ENCODE peak calls at places on chromosomes 16 and 17, in six cellular contexts. One of them, this sample, is unnamed. For H3K9me3, the result is how much of the 10 kb centered on the place peaks cover.

GRCh38 chr17:65888649-65889048 is 303.3 kb downstream of the CEP112 start:
- DNase-seq in HCT116: no peak
- DNase-seq in HepG2: no peak
- DNase-seq in H1: no peak
- DNase-seq in K562: no peak
- DNase-seq in GM12878: no peak
- DNase-seq in this sample: no peak

GRCh38 chr17:39706921-39707337 is 7.1 kb downstream of the ERBB2 start:
- DNase-seq in HepG2: no peak
- DNase-seq in K562: no peak
- DNase-seq in GM12878: no peak
- DNase-seq in H1: no peak
- DNase-seq in HCT116: no peak
- DNase-seq in this sample: no peak

GRCh38 chr17:14474591-14474990 is 173.7 kb downstream of the HS3ST3B1 start:
- DNase-seq in K562: no peak
- DNase-seq in HCT116: no peak
- DNase-seq in H1: no peak
- DNase-seq in HepG2: no peak
- DNase-seq in GM12878: no peak
- DNase-seq in this sample: no peak

GRCh38 chr17:77821114-77821513 is 137.4 kb upstream of the TNRC6C start:
- DNase-seq in HepG2: peak
- DNase-seq in H1: no peak
- DNase-seq in GM12878: no peak
- DNase-seq in K562: peak
- DNase-seq in HCT116: no peak
- DNase-seq in this sample: no peak

GRCh38 chr16:68503334-68503733 is 35.8 kb upstream of the ZFP90 start:
- DNase-seq in H1: no peak
- DNase-seq in HCT116: no peak
- DNase-seq in HepG2: no peak
- DNase-seq in GM12878: no peak
- DNase-seq in K562: no peak
- DNase-seq in this sample: no peak

GRCh38 chr17:12599185-12599920 is 66.3 kb upstream of the MYOCD start:
- DNase-seq in K562: no peak
- DNase-seq in HCT116: no peak
- DNase-seq in GM12878: no peak
- DNase-seq in HepG2: no peak
- DNase-seq in H1: no peak
- DNase-seq in this sample: no peak

GRCh38 chr17:69335018-69335417 is 8.1 kb upstream of the ABCA5 start:
- DNase-seq in HepG2: peak
- DNase-seq in K562: peak
- DNase-seq in HCT116: peak
- DNase-seq in H1: no peak
- DNase-seq in GM12878: no peak
- DNase-seq in this sample: no peak

GRCh38 chr17:30161601-30162000 is 45.0 kb downstream of the NSRP1 start:
- DNase-seq in K562: no peak
- DNase-seq in HepG2: no peak
- DNase-seq in HCT116: no peak
- DNase-seq in GM12878: no peak
- DNase-seq in H1: no peak
- DNase-seq in this sample: no peak

GRCh38 chr16:66512589-66513404 is 37.1 kb downstream of the TK2 start:
- DNase-seq in K562: no peak
- DNase-seq in GM12878: no peak
- DNase-seq in H1: no peak
- DNase-seq in HCT116: no peak
- DNase-seq in HepG2: peak
- DNase-seq in this sample: no peak

GRCh38 chr17:6823011-6823442 is 8.5 kb downstream of the TEKT1 start:
- DNase-seq in HCT116: no peak
- DNase-seq in HepG2: no peak
- DNase-seq in GM12878: no peak
- DNase-seq in H1: no peak
- DNase-seq in K562: no peak
- DNase-seq in this sample: no peak

GRCh38 chr17:44820631-44821196 is 9.4 kb downstream of the GJC1 start:
- DNase-seq in HepG2: peak
- DNase-seq in H1: no peak
- DNase-seq in GM12878: no peak
- DNase-seq in K562: no peak
- DNase-seq in HCT116: peak
- DNase-seq in this sample: no peak

GRCh38 chr17:38797828-38798227 is 1.5 kb downstream of the PIP4K2B start:
- DNase-seq in HepG2: no peak
- DNase-seq in H1: no peak
- DNase-seq in GM12878: no peak
- DNase-seq in HCT116: no peak
- DNase-seq in K562: no peak
- DNase-seq in this sample: no peak

GRCh38 chr17:5536831-5537230 is 47.5 kb downstream of the NLRP1 start:
- DNase-seq in K562: no peak
- DNase-seq in GM12878: no peak
- DNase-seq in HepG2: no peak
- DNase-seq in HCT116: no peak
- DNase-seq in H1: no peak
- DNase-seq in this sample: no peak

GRCh38 chr16:57732011-57732410 is 3.6 kb upstream of the KATNB1 start:
- DNase-seq in GM12878: no peak
- DNase-seq in HepG2: no peak
- DNase-seq in H1: no peak
- DNase-seq in HCT116: no peak
- DNase-seq in K562: no peak
- DNase-seq in this sample: no peak
- H3K9ac ChIP-seq in GM12878: no peak
- H3K9ac ChIP-seq in HepG2: no peak
- H3K9ac ChIP-seq in H1: no peak
- H3K9ac ChIP-seq in HCT116: no peak
- H3K9ac ChIP-seq in K562: no peak
- H3K9ac ChIP-seq in this sample: no peak

GRCh38 chr17:80363120-80363515 is 51.8 kb upstream of the ENDOV start:
- DNase-seq in GM12878: no peak
- DNase-seq in H1: no peak
- DNase-seq in K562: no peak
- DNase-seq in HCT116: no peak
- DNase-seq in HepG2: no peak
- DNase-seq in this sample: no peak
- H3K9me3 ChIP-seq in GM12878: under half
- H3K9me3 ChIP-seq in H1: under half
- H3K9me3 ChIP-seq in K562: under half
- H3K9me3 ChIP-seq in HCT116: under half
- H3K9me3 ChIP-seq in HepG2: under half
- H3K9me3 ChIP-seq in this sample: under half

DNA sequence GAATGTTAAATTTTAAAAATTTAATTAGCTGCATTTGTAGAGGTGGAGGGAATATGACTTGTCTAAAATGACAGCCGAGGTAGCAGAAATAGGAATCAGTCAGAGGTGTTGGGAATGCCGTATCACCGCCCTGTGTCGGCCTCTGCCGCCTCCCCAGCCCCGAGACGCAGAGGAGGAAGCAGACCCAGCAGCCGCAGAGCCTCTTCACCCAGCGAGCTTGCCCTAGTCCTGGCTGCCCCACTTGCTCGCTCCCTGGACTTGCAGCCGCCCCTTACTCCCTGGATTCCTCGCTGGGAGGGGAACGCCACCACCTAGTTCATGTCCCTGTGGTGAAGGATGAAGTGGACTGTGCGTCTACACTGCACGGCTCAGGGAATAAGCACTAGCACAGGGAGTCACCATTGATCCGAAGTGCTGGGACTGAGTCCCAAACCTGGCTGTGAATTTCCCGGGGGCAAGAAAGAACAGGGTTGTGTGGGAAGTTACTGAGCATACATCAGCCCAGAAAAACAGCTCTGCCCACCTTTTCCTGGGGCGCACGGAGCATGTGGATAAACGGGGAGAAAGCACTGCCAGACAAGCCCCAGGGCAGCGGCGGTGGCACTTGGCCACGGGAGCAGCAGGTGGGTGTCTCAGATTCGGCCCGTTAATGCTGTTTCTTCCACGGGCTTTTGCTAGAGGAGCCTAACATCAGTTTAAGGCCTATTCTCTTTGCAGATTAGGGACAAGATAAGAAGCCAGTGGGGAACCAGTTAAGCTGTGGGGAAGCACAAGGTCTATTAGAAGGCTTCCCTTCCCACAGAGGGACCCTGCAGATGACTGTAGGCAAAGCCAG is 76.9 kb downstream of the RPTOR start:
- DNase-seq in K562: no peak
- DNase-seq in H1: no peak
- DNase-seq in HepG2: no peak
- DNase-seq in GM12878: no peak
- DNase-seq in HCT116: no peak
- DNase-seq in this sample: no peak
- TF ChIP-seq ZNF274 in K562: no peak
- TF ChIP-seq ZNF274 in H1: no peak
- TF ChIP-seq ZNF274 in HepG2: no peak
- TF ChIP-seq ZNF274 in GM12878: no peak
- TF ChIP-seq ZNF274 in HCT116: no peak
- TF ChIP-seq ZNF274 in this sample: no peak

GRCh38 chr17:47242648-47243047 is 11.0 kb upstream of the ITGB3 start:
- DNase-seq in HCT116: no peak
- DNase-seq in K562: no peak
- DNase-seq in HepG2: no peak
- DNase-seq in GM12878: no peak
- DNase-seq in H1: no peak
- DNase-seq in this sample: no peak

GRCh38 chr17:47238321-47239010 is 15.2 kb upstream of the ITGB3 start:
- DNase-seq in H1: no peak
- DNase-seq in HepG2: no peak
- DNase-seq in K562: no peak
- DNase-seq in GM12878: no peak
- DNase-seq in HCT116: no peak
- DNase-seq in this sample: no peak

GRCh38 chr17:47239663-47240374 is 13.8 kb upstream of the ITGB3 start:
- DNase-seq in H1: no peak
- DNase-seq in HepG2: no peak
- DNase-seq in GM12878: peak
- DNase-seq in HCT116: peak
- DNase-seq in K562: no peak
- DNase-seq in this sample: no peak

GRCh38 chr17:47240806-47241205 is 12.8 kb upstream of the ITGB3 start:
- DNase-seq in K562: no peak
- DNase-seq in HCT116: no peak
- DNase-seq in GM12878: no peak
- DNase-seq in HepG2: no peak
- DNase-seq in H1: no peak
- DNase-seq in this sample: no peak

GRCh38 chr17:47240375-47240764 is 13.3 kb upstream of the ITGB3 start:
- DNase-seq in HepG2: no peak
- DNase-seq in K562: no peak
- DNase-seq in GM12878: no peak
- DNase-seq in H1: no peak
- DNase-seq in HCT116: no peak
- DNase-seq in this sample: no peak
- H3K9ac ChIP-seq in HepG2: no peak
- H3K9ac ChIP-seq in K562: peak
- H3K9ac ChIP-seq in GM12878: no peak
- H3K9ac ChIP-seq in H1: no peak
- H3K9ac ChIP-seq in HCT116: no peak
- H3K9ac ChIP-seq in this sample: no peak

GRCh38 chr16:3327514-3327913 is 22.2 kb downstream of the ZNF75A start:
- DNase-seq in HCT116: no peak
- DNase-seq in H1: no peak
- DNase-seq in K562: peak
- DNase-seq in GM12878: no peak
- DNase-seq in HepG2: no peak
- DNase-seq in this sample: no peak

GRCh38 chr16:3317315-3317999 is 12.2 kb downstream of the ZNF75A start:
- DNase-seq in H1: no peak
- DNase-seq in GM12878: no peak
- DNase-seq in K562: no peak
- DNase-seq in HepG2: no peak
- DNase-seq in HCT116: no peak
- DNase-seq in this sample: peak

DNA sequence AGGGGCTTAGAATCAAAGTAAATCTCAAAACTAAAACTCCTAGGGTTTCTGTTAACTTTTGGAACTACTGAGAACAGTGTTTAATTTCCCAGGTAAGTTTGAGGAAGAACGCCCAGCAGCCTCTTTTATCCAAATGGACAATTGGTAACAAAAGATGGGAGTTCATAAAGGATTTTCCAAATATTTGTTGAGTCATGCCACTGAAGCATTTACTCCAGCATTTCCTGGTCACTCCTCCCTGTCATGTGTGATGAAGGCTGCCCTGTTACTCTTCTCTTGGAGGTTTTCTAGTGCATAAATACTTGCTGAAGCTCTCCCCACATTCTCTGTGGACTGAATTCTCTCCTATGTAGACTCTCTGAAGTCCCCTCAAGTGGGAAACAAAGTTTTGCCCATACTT is 16.5 kb downstream of the ZNF75A start:
- DNase-seq in H1: no peak
- DNase-seq in GM12878: no peak
- DNase-seq in HCT116: no peak
- DNase-seq in K562: no peak
- DNase-seq in HepG2: peak
- DNase-seq in this sample: no peak
- H3K9me3 ChIP-seq in H1: half or more
- H3K9me3 ChIP-seq in GM12878: under half
- H3K9me3 ChIP-seq in HCT116: under half
- H3K9me3 ChIP-seq in K562: under half
- H3K9me3 ChIP-seq in HepG2: under half
- H3K9me3 ChIP-seq in this sample: under half

GRCh38 chr17:81097943-81098308 is 63.0 kb downstream of the BAIAP2 start:
- DNase-seq in HCT116: peak
- DNase-seq in HepG2: peak
- DNase-seq in GM12878: no peak
- DNase-seq in H1: no peak
- DNase-seq in K562: peak
- DNase-seq in this sample: no peak
- TF ChIP-seq ZNF274 in HCT116: no peak
- TF ChIP-seq ZNF274 in HepG2: no peak
- TF ChIP-seq ZNF274 in GM12878: no peak
- TF ChIP-seq ZNF274 in H1: no peak
- TF ChIP-seq ZNF274 in K562: no peak
- TF ChIP-seq ZNF274 in this sample: no peak

DNA sequence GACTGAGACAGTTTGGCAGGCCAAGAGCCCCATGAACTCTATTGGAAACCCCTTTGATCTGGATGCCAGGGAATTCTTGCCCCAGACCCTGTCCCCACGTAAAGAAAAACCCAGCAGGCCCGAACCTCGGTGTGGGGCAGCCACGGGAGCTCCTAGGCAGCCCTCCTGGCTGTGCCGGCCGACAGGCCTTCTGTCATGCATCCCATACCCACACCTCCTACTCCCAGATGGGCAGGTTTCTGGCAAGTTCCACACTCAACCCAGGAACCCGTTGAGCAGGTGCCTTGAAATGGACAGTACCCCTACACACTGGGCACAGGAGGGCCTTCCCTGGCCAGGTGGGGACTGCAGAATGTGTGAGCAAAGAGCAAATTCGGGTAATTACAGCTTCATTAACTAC is 23.6 kb upstream of the ATP2C2 start:
- DNase-seq in HepG2: no peak
- DNase-seq in HCT116: no peak
- DNase-seq in GM12878: no peak
- DNase-seq in K562: no peak
- DNase-seq in H1: no peak
- DNase-seq in this sample: no peak
- H3K9ac ChIP-seq in HepG2: no peak
- H3K9ac ChIP-seq in HCT116: no peak
- H3K9ac ChIP-seq in GM12878: no peak
- H3K9ac ChIP-seq in K562: no peak
- H3K9ac ChIP-seq in H1: no peak
- H3K9ac ChIP-seq in this sample: no peak

This sample was measured in NT2/D1.